ENCODE peak calls at places on chromosome 3, in four cellular contexts. B is ovary, X is left lung, Y is NB4. V is an unnamed sample.

GRCh38 chr3:28198161-28198560 is 43.3 kb upstream of the CMC1 start:
- DNase-seq in B (no peak), Y (no peak), X (no peak), V (no peak)

GRCh38 chr3:129892857-129893615 is 475 bp downstream of the TMCC1 start:
- DNase-seq in B (peak), Y (peak), X (peak), V (no peak)

GRCh38 chr3:58464875-58465274 is 27.0 kb upstream of the KCTD6 start:
- DNase-seq in Y (no peak), X (no peak), B (no peak), V (no peak)

GRCh38 chr3:86416334-86416733 is 574.6 kb downstream of the VGLL3 start:
- DNase-seq in X (no peak), Y (no peak), B (no peak), V (no peak)

GRCh38 chr3:58272891-58273290 is 33.2 kb upstream of the RPP14 start:
- DNase-seq in B (no peak), Y (no peak), X (no peak), V (no peak)

GRCh38 chr3:101809178-101810022 is 30.4 kb downstream of the NXPE3 start:
- DNase-seq in X (no peak), B (no peak), Y (peak), V (peak)

GRCh38 chr3:32958509-32958908 is 7.1 kb downstream of the CCR4 start:
- DNase-seq in B (no peak), X (no peak), Y (no peak), V (no peak)

GRCh38 chr3:29255854-29256696 is 24.8 kb upstream of the RBMS3 start:
- DNase-seq in X (no peak), Y (no peak), B (no peak), V (no peak)

GRCh38 chr3:14418670-14419250 is 16.4 kb downstream of the SLC6A6 start:
- DNase-seq in Y (peak), B (no peak), X (peak), V (no peak)

GRCh38 chr3:40550168-40550567 is 25.4 kb downstream of the ZNF621 start:
- DNase-seq in Y (no peak), B (no peak), X (no peak), V (no peak)

GRCh38 chr3:157063926-157064325 is 96.0 kb downstream of the CCNL1 start:
- DNase-seq in B (no peak), X (no peak), Y (no peak), V (no peak)

GRCh38 chr3:131503328-131503650 is 518 bp upstream of the MRPL3 start:
- DNase-seq in X (no peak), Y (peak), B (no peak), V (no peak)

GRCh38 chr3:40339871-40340270 is 30.4 kb downstream of the EIF1B start:
- DNase-seq in X (no peak), B (no peak), Y (no peak), V (no peak)

GRCh38 chr3:50238549-50239026 is 2.6 kb downstream of the GNAI2 start:
- DNase-seq in B (no peak), X (peak), Y (no peak), V (peak)

GRCh38 chr3:154976072-154976983 is 103.8 kb upstream of the MME start:
- DNase-seq in X (no peak), Y (no peak), B (no peak), V (no peak)

GRCh38 chr3:154972951-154973350 is 107.2 kb upstream of the MME start:
- DNase-seq in Y (no peak), B (no peak), X (no peak), V (no peak)

GRCh38 chr3:154971341-154971740 is 108.8 kb upstream of the MME start:
- DNase-seq in Y (no peak), B (no peak), X (no peak), V (no peak)

GRCh38 chr3:154971771-154972326 is 108.3 kb upstream of the MME start:
- DNase-seq in Y (no peak), X (no peak), B (no peak), V (no peak)

GRCh38 chr3:154973851-154974250 is 106.3 kb upstream of the MME start:
- DNase-seq in X (no peak), B (no peak), Y (no peak), V (no peak)
- H3K4me3 ChIP-seq in X (no peak), B (no peak), Y (no peak), V (no peak)

DNA sequence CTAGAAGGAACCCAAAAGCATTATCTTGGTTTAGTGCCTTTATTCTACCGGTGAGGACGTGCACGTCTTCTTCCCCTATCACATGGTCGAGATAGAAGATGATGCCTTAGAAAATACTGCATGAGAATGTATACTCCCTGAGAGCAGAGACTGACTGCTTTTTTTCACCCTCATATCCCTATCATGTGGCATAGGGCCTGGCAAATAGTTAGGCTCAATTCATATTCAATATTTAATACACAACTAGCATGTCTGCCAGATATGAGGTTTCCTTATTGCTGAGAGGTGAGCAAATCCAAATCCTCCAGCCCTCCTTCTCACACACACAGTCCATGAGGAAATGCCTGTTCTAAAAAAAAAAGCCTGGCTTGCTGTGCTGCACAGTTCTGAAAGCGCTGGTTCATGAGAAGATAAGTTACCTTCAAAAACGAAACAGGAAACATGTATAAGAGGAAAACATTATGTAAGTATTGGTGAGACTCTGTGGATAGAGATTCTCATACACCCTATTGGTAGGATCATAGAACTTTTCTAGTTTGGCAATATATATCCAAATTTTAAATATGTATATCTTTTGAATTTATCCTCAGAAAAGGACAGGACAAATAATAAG is 15.5 kb upstream of the ACAP2 start:
- DNase-seq in Y (peak), X (no peak), B (no peak), V (no peak)
- TF ChIP-seq CTCF in Y (no peak), X (no peak), B (no peak), V (peak)

DNA sequence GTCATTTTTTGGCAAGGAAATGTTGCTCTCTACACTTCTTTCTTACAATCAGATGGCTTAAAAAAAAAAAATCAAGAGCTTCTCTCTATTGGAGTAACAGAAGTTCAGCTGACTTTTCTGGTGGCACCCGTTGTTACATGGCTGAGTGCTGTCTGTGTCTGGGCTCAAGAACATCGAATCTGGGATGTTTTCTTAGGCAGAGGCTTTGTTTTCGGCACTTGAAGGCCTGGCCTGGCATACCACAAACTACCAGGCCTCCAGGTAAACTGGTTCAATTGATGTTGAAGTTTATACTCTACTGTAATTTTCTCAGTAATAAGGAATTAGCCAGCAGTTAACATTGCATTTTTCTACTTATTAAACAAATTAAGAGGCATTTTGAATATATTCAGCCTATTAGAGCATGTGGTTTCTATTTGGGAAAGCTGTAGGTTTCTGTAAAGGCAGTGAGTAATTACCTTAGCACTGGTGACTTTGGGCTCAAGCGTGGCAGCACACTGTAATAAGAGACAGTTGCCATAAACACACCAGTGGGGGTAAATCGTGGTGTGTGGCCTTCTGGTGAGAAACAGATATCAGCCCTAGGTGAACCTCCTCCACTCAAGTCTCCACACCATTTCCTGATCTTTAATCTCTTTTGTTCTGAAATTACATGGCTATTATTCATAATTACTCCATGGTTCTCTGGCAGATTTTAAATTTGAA is 544.7 kb downstream of the MECOM start:
- DNase-seq in Y (no peak), B (no peak), X (no peak), V (no peak)
- H3K4me3 ChIP-seq in Y (no peak), B (no peak), X (no peak), V (no peak)

GRCh38 chr3:196988241-196989029 is 19.8 kb upstream of the PIGZ start:
- DNase-seq in Y (no peak), X (no peak), B (no peak), V (peak)

GRCh38 chr3:196987022-196987421 is 18.4 kb upstream of the PIGZ start:
- DNase-seq in X (no peak), Y (no peak), B (no peak), V (no peak)

GRCh38 chr3:196985298-196985697 is 16.7 kb upstream of the PIGZ start:
- DNase-seq in X (no peak), B (no peak), Y (no peak), V (peak)

GRCh38 chr3:196983186-196983585 is 14.6 kb upstream of the PIGZ start:
- DNase-seq in X (no peak), B (no peak), Y (no peak), V (no peak)

DNA sequence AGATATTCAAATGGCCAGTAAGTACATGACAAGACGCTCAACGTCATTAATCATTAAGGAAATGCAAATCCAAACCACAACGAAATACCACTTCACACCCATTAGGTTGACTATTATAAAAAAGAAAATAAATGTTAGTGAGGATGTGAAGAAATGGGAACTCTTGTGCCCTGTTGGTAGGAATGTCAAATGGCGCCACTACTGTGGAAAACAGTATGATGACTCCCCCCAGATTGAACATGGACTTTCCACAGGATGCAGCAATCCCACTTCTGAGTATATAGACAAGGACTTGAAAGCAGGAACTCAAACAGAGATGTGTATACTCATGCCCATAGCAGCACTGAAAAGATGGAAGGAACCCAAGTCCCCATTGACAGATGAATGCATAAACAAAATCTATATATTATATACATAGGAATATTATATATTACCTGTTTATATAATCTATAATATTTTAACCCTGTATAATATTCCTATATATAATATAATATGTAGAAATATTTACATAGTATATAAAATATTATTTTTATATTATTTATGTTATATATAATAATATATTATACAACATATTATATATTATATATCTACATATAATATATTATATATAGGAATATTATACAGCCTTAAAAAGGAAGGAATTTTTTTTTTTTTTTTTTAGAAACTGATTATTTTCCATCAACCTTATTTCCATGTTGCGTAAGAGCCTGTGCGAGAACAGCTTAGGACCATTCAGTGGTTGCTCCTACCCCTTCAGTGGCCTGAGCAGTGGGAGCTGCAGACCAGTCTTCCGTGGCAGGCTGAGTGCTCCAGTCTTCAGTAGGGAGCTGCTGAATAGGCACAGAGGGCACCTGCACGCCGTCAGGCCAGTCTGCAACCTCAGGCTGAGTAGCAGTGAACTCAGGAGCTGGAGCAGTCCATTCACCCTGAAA is 17.6 kb upstream of the PIGZ start:
- DNase-seq in X (no peak), Y (no peak), B (no peak), V (no peak)
- TF ChIP-seq CTCF in X (no peak), Y (no peak), B (no peak), V (no peak)

V was measured in Peyer's patch.